ENCODE peak calls at places on chromosomes 5 and 9, in four cellular contexts. One of them, this sample, is unnamed.

GRCh38 chr5:322281-322941 is 897 bp downstream of the AHRR start:
- DNase-seq in uterus: no peak
- DNase-seq in G401: no peak
- DNase-seq in CD8-positive, alpha-beta T cell: no peak
- DNase-seq in this sample: no peak

GRCh38 chr5:149474198-149474597 is 77.0 kb downstream of the CSNK1A1 start:
- DNase-seq in G401: no peak
- DNase-seq in uterus: peak
- DNase-seq in CD8-positive, alpha-beta T cell: no peak
- DNase-seq in this sample: no peak

GRCh38 chr5:15704397-15704947 is 204.5 kb downstream of the FBXL7 start:
- DNase-seq in uterus: no peak
- DNase-seq in CD8-positive, alpha-beta T cell: no peak
- DNase-seq in G401: no peak
- DNase-seq in this sample: no peak

GRCh38 chr5:177455036-177455660 is 8.5 kb downstream of the PRR7 start:
- DNase-seq in G401: peak
- DNase-seq in CD8-positive, alpha-beta T cell: peak
- DNase-seq in uterus: peak
- DNase-seq in this sample: peak

GRCh38 chr9:2257530-2257929 is 242.4 kb downstream of the SMARCA2 start:
- DNase-seq in CD8-positive, alpha-beta T cell: no peak
- DNase-seq in G401: peak
- DNase-seq in uterus: no peak
- DNase-seq in this sample: no peak

GRCh38 chr5:143220748-143221211 is 182.7 kb downstream of the NR3C1 start:
- DNase-seq in uterus: no peak
- DNase-seq in G401: no peak
- DNase-seq in CD8-positive, alpha-beta T cell: no peak
- DNase-seq in this sample: no peak

GRCh38 chr9:133088756-133089155 is 27.0 kb downstream of the CEL start:
- DNase-seq in G401: no peak
- DNase-seq in CD8-positive, alpha-beta T cell: no peak
- DNase-seq in uterus: no peak
- DNase-seq in this sample: no peak

GRCh38 chr9:98217255-98217654 is 24.8 kb upstream of the CORO2A start:
- DNase-seq in uterus: no peak
- DNase-seq in G401: no peak
- DNase-seq in CD8-positive, alpha-beta T cell: no peak
- DNase-seq in this sample: no peak

GRCh38 chr9:82247318-82247717 is 258.7 kb downstream of the SPATA31D1 start:
- DNase-seq in G401: no peak
- DNase-seq in uterus: no peak
- DNase-seq in CD8-positive, alpha-beta T cell: no peak
- DNase-seq in this sample: no peak

GRCh38 chr5:56607551-56607950 is 207.8 kb upstream of the MAP3K1 start:
- DNase-seq in CD8-positive, alpha-beta T cell: no peak
- DNase-seq in G401: no peak
- DNase-seq in uterus: no peak
- DNase-seq in this sample: no peak

GRCh38 chr5:178113141-178113787 is at the start of gene N4BP3:
- DNase-seq in G401: peak
- DNase-seq in CD8-positive, alpha-beta T cell: peak
- DNase-seq in uterus: no peak
- DNase-seq in this sample: peak

GRCh38 chr5:125129151-125129806 is 382.8 kb upstream of the ZNF608 start:
- DNase-seq in uterus: no peak
- DNase-seq in G401: no peak
- DNase-seq in CD8-positive, alpha-beta T cell: no peak
- DNase-seq in this sample: no peak

GRCh38 chr5:139051392-139051791 is 146.8 kb downstream of the SIL1 start:
- DNase-seq in G401: no peak
- DNase-seq in uterus: no peak
- DNase-seq in CD8-positive, alpha-beta T cell: no peak
- DNase-seq in this sample: no peak

GRCh38 chr5:132363431-132364112 is 5.9 kb upstream of the SLC22A5 start:
- DNase-seq in CD8-positive, alpha-beta T cell: no peak
- DNase-seq in uterus: no peak
- DNase-seq in G401: peak
- DNase-seq in this sample: no peak

GRCh38 chr9:77495834-77496671 is 152.1 kb downstream of the GNA14 start:
- DNase-seq in uterus: peak
- DNase-seq in G401: no peak
- DNase-seq in CD8-positive, alpha-beta T cell: no peak
- DNase-seq in this sample: no peak

GRCh38 chr5:143428738-143429420 is 25.4 kb upstream of the NR3C1 start:
- DNase-seq in uterus: no peak
- DNase-seq in CD8-positive, alpha-beta T cell: no peak
- DNase-seq in G401: no peak
- DNase-seq in this sample: no peak

This sample was measured in effector memory CD4-positive, alpha-beta T cell.